ENCODE peak calls at places on chromosomes 16 and 17, in ten cellular contexts. One of them, this sample, is unnamed.

GRCh38 chr17:45143767-45144198 is 4.5 kb upstream of the HEXIM1 start:
- DNase-seq in tibial artery: peak; percentile 95
- DNase-seq in colonic mucosa: peak; percentile 71
- DNase-seq in mammary epithelial cell: no peak
- DNase-seq in CD4-positive, alpha-beta T cell: peak; percentile 24
- DNase-seq in HCT116: no peak
- DNase-seq in neural progenitor cell: peak; percentile 55
- DNase-seq in spleen: peak; percentile 91
- DNase-seq in PC-3: no peak
- DNase-seq in breast epithelium: peak; percentile 85
- DNase-seq in this sample: peak; percentile 69

GRCh38 chr16:26772503-26772902 is 294.2 kb upstream of the C16orf82 start:
- DNase-seq in tibial artery: no peak
- DNase-seq in colonic mucosa: no peak
- DNase-seq in mammary epithelial cell: no peak
- DNase-seq in CD4-positive, alpha-beta T cell: no peak
- DNase-seq in HCT116: no peak
- DNase-seq in neural progenitor cell: no peak
- DNase-seq in spleen: no peak
- DNase-seq in PC-3: no peak
- DNase-seq in breast epithelium: no peak
- DNase-seq in this sample: no peak

GRCh38 chr17:80339731-80340456 is 75.1 kb upstream of the ENDOV start:
- DNase-seq in tibial artery: no peak
- DNase-seq in colonic mucosa: no peak
- DNase-seq in mammary epithelial cell: no peak
- DNase-seq in CD4-positive, alpha-beta T cell: no peak
- DNase-seq in HCT116: no peak
- DNase-seq in neural progenitor cell: no peak
- DNase-seq in spleen: peak; percentile 69
- DNase-seq in PC-3: no peak
- DNase-seq in breast epithelium: no peak
- DNase-seq in this sample: no peak

GRCh38 chr16:9138731-9139501 is 47.5 kb downstream of the HAPSTR1 start:
- DNase-seq in tibial artery: peak; percentile 62
- DNase-seq in colonic mucosa: peak; percentile 72
- DNase-seq in mammary epithelial cell: no peak
- DNase-seq in CD4-positive, alpha-beta T cell: peak; percentile 59
- DNase-seq in HCT116: peak; percentile 37
- DNase-seq in neural progenitor cell: peak; percentile 90
- DNase-seq in spleen: peak; percentile 92
- DNase-seq in PC-3: peak; percentile 50
- DNase-seq in breast epithelium: peak; percentile 65
- DNase-seq in this sample: no peak

GRCh38 chr16:74984194-74984669 is 691 bp downstream of the WDR59 start:
- DNase-seq in tibial artery: no peak
- DNase-seq in colonic mucosa: no peak
- DNase-seq in mammary epithelial cell: peak; percentile 35
- DNase-seq in CD4-positive, alpha-beta T cell: peak; percentile 15
- DNase-seq in HCT116: no peak
- DNase-seq in neural progenitor cell: no peak
- DNase-seq in spleen: no peak
- DNase-seq in PC-3: peak; percentile 5
- DNase-seq in breast epithelium: no peak
- DNase-seq in this sample: no peak

GRCh38 chr16:73015612-73016487 is 32.1 kb downstream of the ZFHX3 start:
- DNase-seq in tibial artery: no peak
- DNase-seq in colonic mucosa: no peak
- DNase-seq in mammary epithelial cell: peak; percentile 86
- DNase-seq in CD4-positive, alpha-beta T cell: no peak
- DNase-seq in HCT116: peak; percentile 66
- DNase-seq in neural progenitor cell: no peak
- DNase-seq in spleen: no peak
- DNase-seq in PC-3: peak; percentile 15
- DNase-seq in breast epithelium: peak; percentile 97
- DNase-seq in this sample: no peak

GRCh38 chr17:76383645-76384221 is 676 bp upstream of the SPHK1 start:
- DNase-seq in tibial artery: no peak
- DNase-seq in colonic mucosa: peak; percentile 44
- DNase-seq in mammary epithelial cell: no peak
- DNase-seq in CD4-positive, alpha-beta T cell: peak; percentile 31
- DNase-seq in HCT116: no peak
- DNase-seq in neural progenitor cell: peak; percentile 74
- DNase-seq in spleen: peak; percentile 88
- DNase-seq in PC-3: peak; percentile 37
- DNase-seq in breast epithelium: no peak
- DNase-seq in this sample: no peak

GRCh38 chr17:49931416-49931815 is 37.6 kb upstream of the DLX4 start:
- DNase-seq in tibial artery: no peak
- DNase-seq in colonic mucosa: no peak
- DNase-seq in mammary epithelial cell: no peak
- DNase-seq in CD4-positive, alpha-beta T cell: no peak
- DNase-seq in HCT116: no peak
- DNase-seq in neural progenitor cell: no peak
- DNase-seq in spleen: no peak
- DNase-seq in PC-3: no peak
- DNase-seq in breast epithelium: no peak
- DNase-seq in this sample: no peak

GRCh38 chr17:2042355-2042929 is 620 bp downstream of the OVCA2 start:
- DNase-seq in tibial artery: no peak
- DNase-seq in colonic mucosa: no peak
- DNase-seq in mammary epithelial cell: no peak
- DNase-seq in CD4-positive, alpha-beta T cell: no peak
- DNase-seq in HCT116: no peak
- DNase-seq in neural progenitor cell: peak; percentile 73
- DNase-seq in spleen: peak; percentile 74
- DNase-seq in PC-3: no peak
- DNase-seq in breast epithelium: no peak
- DNase-seq in this sample: no peak
- TF ChIP-seq CTCF in tibial artery: no peak
- TF ChIP-seq CTCF in colonic mucosa: no peak
- TF ChIP-seq CTCF in mammary epithelial cell: peak; percentile 25
- TF ChIP-seq CTCF in CD4-positive, alpha-beta T cell: no peak
- TF ChIP-seq CTCF in HCT116: no peak
- TF ChIP-seq CTCF in neural progenitor cell: peak; percentile 28
- TF ChIP-seq CTCF in spleen: no peak
- TF ChIP-seq CTCF in PC-3: no peak
- TF ChIP-seq CTCF in breast epithelium: no peak
- TF ChIP-seq CTCF in this sample: no peak

GRCh38 chr17:55417411-55418268 is 4.0 kb downstream of the MMD start:
- DNase-seq in tibial artery: no peak
- DNase-seq in colonic mucosa: no peak
- DNase-seq in mammary epithelial cell: no peak
- DNase-seq in CD4-positive, alpha-beta T cell: no peak
- DNase-seq in HCT116: no peak
- DNase-seq in neural progenitor cell: no peak
- DNase-seq in spleen: no peak
- DNase-seq in PC-3: no peak
- DNase-seq in breast epithelium: no peak
- DNase-seq in this sample: no peak

GRCh38 chr17:55420776-55421178 is 858 bp downstream of the MMD start:
- DNase-seq in tibial artery: peak; percentile 53
- DNase-seq in colonic mucosa: peak; percentile 58
- DNase-seq in mammary epithelial cell: peak; percentile 14
- DNase-seq in CD4-positive, alpha-beta T cell: peak; percentile 33
- DNase-seq in HCT116: no peak
- DNase-seq in neural progenitor cell: peak; percentile 49
- DNase-seq in spleen: peak; percentile 91
- DNase-seq in PC-3: peak; percentile 48
- DNase-seq in breast epithelium: peak; percentile 55
- DNase-seq in this sample: no peak

GRCh38 chr17:55418369-55419268 is 3.0 kb downstream of the MMD start:
- DNase-seq in tibial artery: no peak
- DNase-seq in colonic mucosa: no peak
- DNase-seq in mammary epithelial cell: no peak
- DNase-seq in CD4-positive, alpha-beta T cell: no peak
- DNase-seq in HCT116: no peak
- DNase-seq in neural progenitor cell: no peak
- DNase-seq in spleen: no peak
- DNase-seq in PC-3: no peak
- DNase-seq in breast epithelium: no peak
- DNase-seq in this sample: no peak

GRCh38 chr17:55421179-55421934 is at the start of gene MMD:
- DNase-seq in tibial artery: no peak
- DNase-seq in colonic mucosa: peak; percentile 77
- DNase-seq in mammary epithelial cell: peak; percentile 63
- DNase-seq in CD4-positive, alpha-beta T cell: no peak
- DNase-seq in HCT116: no peak
- DNase-seq in neural progenitor cell: no peak
- DNase-seq in spleen: peak; percentile 90
- DNase-seq in PC-3: peak; percentile 34
- DNase-seq in breast epithelium: no peak
- DNase-seq in this sample: no peak

DNA sequence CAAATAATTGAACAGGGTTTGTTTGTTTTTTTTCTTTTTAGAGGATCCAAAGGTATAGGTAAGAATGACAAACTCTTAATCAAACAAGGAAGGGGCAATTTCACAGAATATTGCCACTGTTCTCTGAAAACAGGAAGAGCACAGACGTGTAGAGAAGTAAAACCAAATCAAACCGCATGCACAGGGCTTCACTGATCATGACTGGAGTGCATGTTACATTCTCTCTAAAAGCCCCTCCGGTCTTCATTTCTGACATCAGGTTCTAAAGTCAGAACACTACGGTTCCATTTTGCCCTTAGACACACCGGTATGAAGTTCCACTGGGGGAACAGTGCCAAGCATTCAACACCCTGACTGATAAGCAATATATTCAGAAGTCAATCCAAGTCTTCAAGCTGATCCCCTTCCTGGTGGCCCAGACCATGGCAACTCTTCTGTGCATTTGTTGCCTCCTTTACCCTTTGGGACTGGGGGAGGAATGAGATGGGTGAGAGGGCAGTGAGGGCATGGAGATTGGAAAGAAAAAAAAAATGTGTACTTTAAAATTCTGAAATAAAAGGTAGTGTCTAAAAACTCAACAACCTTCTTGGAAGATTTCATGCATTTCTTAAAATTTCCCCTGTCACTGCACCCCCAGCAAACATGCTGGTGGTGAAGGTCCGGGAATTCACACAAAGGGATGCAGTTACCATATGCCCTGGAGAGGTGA is 1.4 kb downstream of the MMD start:
- DNase-seq in tibial artery: no peak
- DNase-seq in colonic mucosa: peak; percentile 34
- DNase-seq in mammary epithelial cell: no peak
- DNase-seq in CD4-positive, alpha-beta T cell: no peak
- DNase-seq in HCT116: no peak
- DNase-seq in neural progenitor cell: no peak
- DNase-seq in spleen: no peak
- DNase-seq in PC-3: no peak
- DNase-seq in breast epithelium: no peak
- DNase-seq in this sample: no peak
- H3K9me3 ChIP-seq in tibial artery: no peaks in the 10 kb centered on the region
- H3K9me3 ChIP-seq in colonic mucosa: no peaks in the 10 kb centered on the region
- H3K9me3 ChIP-seq in mammary epithelial cell: no peaks in the 10 kb centered on the region
- H3K9me3 ChIP-seq in CD4-positive, alpha-beta T cell: no peaks in the 10 kb centered on the region
- H3K9me3 ChIP-seq in HCT116: no peaks in the 10 kb centered on the region
- H3K9me3 ChIP-seq in neural progenitor cell: no peaks in the 10 kb centered on the region
- H3K9me3 ChIP-seq in spleen: no peaks in the 10 kb centered on the region
- H3K9me3 ChIP-seq in PC-3: no peaks in the 10 kb centered on the region
- H3K9me3 ChIP-seq in breast epithelium: no peaks in the 10 kb centered on the region
- H3K9me3 ChIP-seq in this sample: no peaks in the 10 kb centered on the region

GRCh38 chr17:42547001-42547461 is 5.7 kb upstream of the HSD17B1 start:
- DNase-seq in tibial artery: no peak
- DNase-seq in colonic mucosa: no peak
- DNase-seq in mammary epithelial cell: no peak
- DNase-seq in CD4-positive, alpha-beta T cell: no peak
- DNase-seq in HCT116: no peak
- DNase-seq in neural progenitor cell: no peak
- DNase-seq in spleen: no peak
- DNase-seq in PC-3: no peak
- DNase-seq in breast epithelium: no peak
- DNase-seq in this sample: no peak

GRCh38 chr17:42548993-42549755 is 3.5 kb upstream of the HSD17B1 start:
- DNase-seq in tibial artery: no peak
- DNase-seq in colonic mucosa: no peak
- DNase-seq in mammary epithelial cell: no peak
- DNase-seq in CD4-positive, alpha-beta T cell: no peak
- DNase-seq in HCT116: no peak
- DNase-seq in neural progenitor cell: no peak
- DNase-seq in spleen: no peak
- DNase-seq in PC-3: no peak
- DNase-seq in breast epithelium: no peak
- DNase-seq in this sample: no peak

GRCh38 chr17:42544874-42545283 is 7.8 kb upstream of the HSD17B1 start:
- DNase-seq in tibial artery: no peak
- DNase-seq in colonic mucosa: no peak
- DNase-seq in mammary epithelial cell: no peak
- DNase-seq in CD4-positive, alpha-beta T cell: no peak
- DNase-seq in HCT116: no peak
- DNase-seq in neural progenitor cell: no peak
- DNase-seq in spleen: no peak
- DNase-seq in PC-3: no peak
- DNase-seq in breast epithelium: no peak
- DNase-seq in this sample: no peak

GRCh38 chr17:42547698-42548069 is 5.0 kb upstream of the HSD17B1 start:
- DNase-seq in tibial artery: no peak
- DNase-seq in colonic mucosa: no peak
- DNase-seq in mammary epithelial cell: no peak
- DNase-seq in CD4-positive, alpha-beta T cell: no peak
- DNase-seq in HCT116: no peak
- DNase-seq in neural progenitor cell: no peak
- DNase-seq in spleen: no peak
- DNase-seq in PC-3: no peak
- DNase-seq in breast epithelium: no peak
- DNase-seq in this sample: no peak

DNA sequence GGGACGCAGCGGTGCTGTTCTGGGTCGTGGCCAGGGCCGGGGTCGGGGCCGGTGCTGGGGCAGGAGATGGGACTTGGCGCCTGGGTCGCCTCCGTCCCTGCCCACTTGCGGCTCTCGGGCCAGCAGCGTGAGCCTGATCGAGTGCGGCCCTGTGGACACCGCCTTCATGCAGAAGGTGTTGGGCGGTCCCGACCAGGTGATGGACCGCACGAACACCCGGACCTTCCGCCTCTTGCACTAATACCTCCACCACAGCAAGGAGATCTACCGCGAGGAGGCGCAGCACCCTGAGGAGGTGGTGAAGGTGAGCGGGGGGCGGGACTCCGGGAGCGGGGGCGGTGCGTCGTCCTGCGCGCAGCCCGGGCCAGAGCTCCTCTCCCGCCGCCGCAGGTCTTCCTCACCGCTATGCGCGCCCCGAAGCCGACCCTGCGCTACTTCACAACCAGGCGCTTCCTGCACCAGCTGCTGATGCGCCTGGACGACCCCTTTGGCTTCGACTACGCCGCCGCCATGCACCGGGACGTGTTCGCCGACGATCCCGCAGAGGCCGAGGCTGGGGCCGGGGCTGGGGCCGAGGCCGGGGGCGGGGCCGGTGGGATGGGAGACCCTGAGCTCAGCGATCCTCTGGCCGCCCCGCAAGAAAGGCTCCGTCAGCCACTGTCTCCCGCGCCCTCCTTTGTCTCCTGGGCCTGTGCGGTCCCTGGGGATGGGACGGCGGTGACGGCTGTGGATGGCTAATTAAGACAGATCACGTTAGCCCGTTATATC is 4.5 kb upstream of the HSD17B1 start:
- DNase-seq in tibial artery: no peak
- DNase-seq in colonic mucosa: peak; percentile 93
- DNase-seq in mammary epithelial cell: no peak
- DNase-seq in CD4-positive, alpha-beta T cell: peak; percentile 82
- DNase-seq in HCT116: no peak
- DNase-seq in neural progenitor cell: peak; percentile 90
- DNase-seq in spleen: peak; percentile 94
- DNase-seq in PC-3: peak; percentile 81
- DNase-seq in breast epithelium: peak; percentile 83
- DNase-seq in this sample: no peak
- TF ChIP-seq CTCF in tibial artery: no peak
- TF ChIP-seq CTCF in colonic mucosa: peak; percentile 32
- TF ChIP-seq CTCF in mammary epithelial cell: peak; percentile 70
- TF ChIP-seq CTCF in CD4-positive, alpha-beta T cell: peak; percentile 62
- TF ChIP-seq CTCF in HCT116: peak; percentile 39
- TF ChIP-seq CTCF in neural progenitor cell: peak; percentile 59
- TF ChIP-seq CTCF in spleen: peak; percentile 63
- TF ChIP-seq CTCF in PC-3: peak; percentile 62
- TF ChIP-seq CTCF in breast epithelium: peak; percentile 33
- TF ChIP-seq CTCF in this sample: no peak

GRCh38 chr17:36048061-36048460 is 16.0 kb upstream of the CCL18 start:
- DNase-seq in tibial artery: no peak
- DNase-seq in colonic mucosa: no peak
- DNase-seq in mammary epithelial cell: no peak
- DNase-seq in CD4-positive, alpha-beta T cell: no peak
- DNase-seq in HCT116: no peak
- DNase-seq in neural progenitor cell: no peak
- DNase-seq in spleen: no peak
- DNase-seq in PC-3: no peak
- DNase-seq in breast epithelium: no peak
- DNase-seq in this sample: no peak

GRCh38 chr17:36049643-36050042 is 14.4 kb upstream of the CCL18 start:
- DNase-seq in tibial artery: no peak
- DNase-seq in colonic mucosa: no peak
- DNase-seq in mammary epithelial cell: no peak
- DNase-seq in CD4-positive, alpha-beta T cell: no peak
- DNase-seq in HCT116: no peak
- DNase-seq in neural progenitor cell: no peak
- DNase-seq in spleen: no peak
- DNase-seq in PC-3: no peak
- DNase-seq in breast epithelium: no peak
- DNase-seq in this sample: no peak
- H3K9me3 ChIP-seq in tibial artery: peaks cover 16% of the 10 kb centered on the region
- H3K9me3 ChIP-seq in colonic mucosa: no peaks in the 10 kb centered on the region
- H3K9me3 ChIP-seq in mammary epithelial cell: no peaks in the 10 kb centered on the region
- H3K9me3 ChIP-seq in CD4-positive, alpha-beta T cell: peaks cover 17% of the 10 kb centered on the region
- H3K9me3 ChIP-seq in HCT116: no peaks in the 10 kb centered on the region
- H3K9me3 ChIP-seq in neural progenitor cell: no peaks in the 10 kb centered on the region
- H3K9me3 ChIP-seq in spleen: peaks cover 42% of the 10 kb centered on the region
- H3K9me3 ChIP-seq in PC-3: no peaks in the 10 kb centered on the region
- H3K9me3 ChIP-seq in breast epithelium: peaks cover 9% of the 10 kb centered on the region
- H3K9me3 ChIP-seq in this sample: peaks cover 13% of the 10 kb centered on the region

This sample was measured in thoracic aorta.